ENCODE peak calls at places on chromosomes 6 and 20, in four cellular contexts. R, F, G and X are unnamed samples.

GRCh38 chr20:15528386-15529111 is 1044.7 kb downstream of the KIF16B start:
- DNase-seq in G (no peak), R (no peak), F (no peak), X (no peak)

GRCh38 chr6:117992856-117993255 is 85.8 kb downstream of the SLC35F1 start:
- DNase-seq in G (no peak), R (no peak), F (no peak), X (no peak)

GRCh38 chr20:61623451-61623850 is 371.4 kb downstream of the CDH4 start:
- DNase-seq in G (no peak), F (no peak), R (no peak), X (no peak)

GRCh38 chr6:32163559-32164258 is 686 bp upstream of the EGFL8 start:
- DNase-seq in G (no peak), F (no peak), R (no peak), X (no peak)

GRCh38 chr6:2492686-2493523 is 247.5 kb upstream of the GMDS start:
- DNase-seq in G (no peak), R (no peak), F (no peak), X (no peak)

GRCh38 chr6:134422426-134423231 is 104.7 kb upstream of the SGK1 start:
- DNase-seq in F (no peak), G (no peak), R (peak), X (no peak)

GRCh38 chr20:46967647-46968046 is 73.0 kb downstream of the EYA2 start:
- DNase-seq in R (no peak), G (no peak), F (no peak), X (no peak)

GRCh38 chr6:25992413-25993037 is 29.9 kb downstream of the TRIM38 start:
- DNase-seq in R (peak), G (peak), F (peak), X (peak)

GRCh38 chr6:49646130-49646824 is 9.6 kb upstream of the RHAG start:
- DNase-seq in F (no peak), R (no peak), G (no peak), X (no peak)

GRCh38 chr6:149766156-149766768 is 16.7 kb downstream of the PCMT1 start:
- DNase-seq in G (no peak), R (peak), F (no peak), X (no peak)

GRCh38 chr6:42403415-42403814 is 48.3 kb downstream of the TRERF1 start:
- DNase-seq in G (no peak), F (no peak), R (no peak), X (no peak)

GRCh38 chr6:93057584-93057983 is 361.8 kb downstream of the EPHA7 start:
- DNase-seq in R (no peak), F (no peak), G (no peak), X (no peak)

GRCh38 chr6:119037941-119038623 is 40.4 kb downstream of the FAM184A start:
- DNase-seq in G (no peak), F (no peak), R (no peak), X (no peak)

GRCh38 chr20:58094160-58094559 is 134.3 kb downstream of the ANKRD60 start:
- DNase-seq in R (no peak), F (no peak), G (no peak), X (peak)

DNA sequence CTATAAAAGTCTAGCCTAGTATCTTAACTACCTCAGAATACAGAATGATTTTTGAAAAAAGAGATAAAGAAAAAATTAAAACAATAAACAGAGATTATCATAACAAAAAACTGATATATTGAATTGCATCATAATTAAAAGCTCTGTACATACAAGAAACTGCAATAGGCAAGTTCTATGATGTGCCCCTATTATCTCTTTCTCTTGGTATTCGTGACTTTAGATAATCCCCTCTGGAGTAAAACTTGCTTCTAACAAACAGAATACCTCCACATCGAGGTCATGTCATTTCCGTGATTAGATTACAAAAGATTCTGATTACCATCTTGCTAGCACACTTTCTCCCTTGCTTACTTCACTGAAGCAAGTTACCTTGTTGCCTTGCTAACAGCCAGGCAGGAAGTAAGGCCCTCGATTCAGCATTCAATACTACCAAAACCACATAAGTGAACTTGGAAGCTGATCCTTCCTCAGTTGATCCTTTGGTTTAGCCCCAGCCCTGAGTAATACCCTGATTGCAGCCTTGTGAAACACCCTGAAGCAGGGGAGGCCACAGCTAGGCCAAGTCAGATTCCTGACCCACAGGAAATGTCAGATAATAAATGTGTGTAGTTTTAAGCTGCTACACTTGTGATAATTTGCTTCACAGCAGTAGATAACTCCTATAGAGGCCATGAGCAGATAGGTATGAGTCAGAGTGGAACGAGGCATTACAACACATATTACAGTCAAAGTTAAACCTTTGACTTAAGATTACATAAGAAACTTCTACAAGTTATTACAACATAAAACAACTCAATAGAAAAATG is 53.7 kb upstream of the TMX4 start:
- DNase-seq in G (no peak), R (peak), F (no peak), X (no peak)
- H3K27ac ChIP-seq in G (no peak), R (no peak), F (peak), X (no peak)

GRCh38 chr6:101212640-101213039 is 180.9 kb upstream of the GRIK2 start:
- DNase-seq in R (no peak), G (no peak), F (no peak), X (no peak)
- H3K4me3 ChIP-seq in R (no peak), G (no peak), F (no peak), X (no peak)

GRCh38 chr6:122726649-122727048 is 52.9 kb upstream of the FABP7 start:
- DNase-seq in R (peak), F (no peak), G (no peak), X (no peak)
- TF ChIP-seq CTCF in R (peak), F (no peak), G (peak), X (no peak)

DNA sequence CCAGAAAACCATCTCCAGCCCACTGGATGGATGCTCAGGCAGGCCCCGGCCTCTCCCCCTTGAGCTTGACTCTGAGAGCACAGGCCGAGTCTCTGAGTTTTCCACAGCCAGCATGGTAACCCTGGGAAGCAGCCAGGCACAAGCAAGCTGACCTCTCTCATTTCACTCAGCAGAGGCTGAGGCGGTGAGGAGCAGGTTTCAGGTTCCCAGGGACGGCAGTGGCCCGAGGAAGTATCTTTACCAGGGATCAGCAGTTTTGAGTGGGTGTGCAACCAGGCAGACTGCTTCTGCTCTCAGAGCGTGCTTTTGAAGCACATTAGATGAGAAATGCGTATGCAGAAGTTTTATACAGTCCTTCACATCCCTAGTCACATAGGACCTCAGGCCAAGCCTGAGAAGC is 12.6 kb downstream of the HCK start:
- DNase-seq in F (no peak), G (no peak), R (no peak), X (no peak)
- H3K27ac ChIP-seq in F (no peak), G (no peak), R (no peak), X (no peak)

DNA sequence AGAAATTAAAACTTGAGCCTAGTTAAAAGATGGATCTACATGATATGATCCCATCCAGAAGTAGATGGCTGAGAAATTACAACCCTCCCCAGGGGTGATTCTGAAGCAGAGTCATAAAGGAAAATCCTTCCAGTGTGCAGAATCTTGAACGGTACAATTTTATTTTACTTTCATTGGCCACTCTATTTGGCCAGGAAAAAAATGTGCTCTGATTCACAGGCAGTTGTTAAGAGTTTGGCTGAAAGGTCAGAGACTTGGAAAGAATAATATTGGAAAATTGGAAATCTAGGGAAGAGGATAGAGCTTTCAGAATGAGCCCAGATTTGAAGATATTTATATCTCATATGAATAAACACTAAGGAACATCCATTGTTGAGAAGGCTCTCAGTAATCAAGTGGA is 1299.3 kb upstream of the GJE1 start:
- DNase-seq in R (no peak), F (no peak), G (no peak), X (no peak)
- H3K4me3 ChIP-seq in R (no peak), F (no peak), G (no peak), X (no peak)

DNA sequence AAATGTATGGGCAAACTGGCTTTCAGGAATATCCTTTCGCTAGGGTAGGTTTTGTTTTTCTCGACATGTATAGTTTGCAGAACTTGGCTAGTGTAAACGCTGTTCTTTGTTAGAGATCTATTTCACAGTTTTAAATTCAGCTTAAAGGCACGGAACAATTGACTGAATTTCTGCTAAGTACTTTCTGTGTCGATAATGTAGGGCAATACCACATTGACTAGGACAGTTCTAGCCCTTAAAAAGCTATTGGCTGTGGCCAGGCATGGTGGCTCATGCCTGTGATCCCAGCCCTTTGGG is 92.8 kb downstream of the CEP57L1 start:
- DNase-seq in R (no peak), G (no peak), F (no peak), X (no peak)
- TF ChIP-seq CTCF in R (no peak), G (no peak), F (no peak), X (no peak)

DNA sequence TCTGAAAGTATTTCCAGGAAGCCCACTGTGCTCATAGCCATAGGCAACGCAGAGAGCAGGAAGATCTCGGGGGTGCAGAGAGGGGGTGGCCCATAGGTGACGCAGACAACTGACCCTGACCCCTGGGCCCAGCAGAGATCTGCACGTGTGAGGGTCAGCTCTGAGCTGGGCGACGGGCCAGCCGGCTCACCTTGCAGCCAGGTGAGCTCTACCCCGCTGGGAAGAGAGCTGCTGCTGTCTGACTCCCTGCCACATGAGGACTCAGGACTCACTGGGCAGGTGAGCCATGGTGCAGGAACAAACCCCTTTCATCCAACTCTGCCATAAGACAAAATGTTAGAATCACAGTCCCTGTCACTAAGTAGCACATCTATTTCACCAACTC is 19.6 kb downstream of the ZBTB46 start:
- DNase-seq in G (no peak), F (no peak), R (no peak), X (no peak)
- H3K27ac ChIP-seq in G (no peak), F (no peak), R (no peak), X (no peak)

GRCh38 chr6:163460307-163460782 is 45.8 kb downstream of the QKI start:
- DNase-seq in G (no peak), R (no peak), F (no peak), X (no peak)
- H3K4me3 ChIP-seq in G (peak), R (no peak), F (peak), X (peak)

GRCh38 chr20:8720089-8720488 is 348.8 kb upstream of the PLCB4 start:
- DNase-seq in R (no peak), F (no peak), G (no peak), X (no peak)

GRCh38 chr20:8722277-8722928 is 346.5 kb upstream of the PLCB4 start:
- DNase-seq in G (no peak), R (peak), F (peak), X (no peak)

GRCh38 chr20:8721098-8721497 is 347.8 kb upstream of the PLCB4 start:
- DNase-seq in G (no peak), F (peak), R (peak), X (peak)

GRCh38 chr20:8723296-8723695 is 345.6 kb upstream of the PLCB4 start:
- DNase-seq in F (no peak), G (no peak), R (no peak), X (no peak)

GRCh38 chr20:8718214-8718613 is 350.7 kb upstream of the PLCB4 start:
- DNase-seq in F (no peak), R (no peak), G (no peak), X (no peak)
- TF ChIP-seq CTCF in F (no peak), R (no peak), G (no peak), X (no peak)